ENCODE peak calls at places on chromosomes 13 and 19, in five cellular contexts. Z is heart left ventricle, F is stomach, X is AG04450, O is psoas muscle. W is an unnamed sample.
A peak's percentile ranks its signal among the peaks of the same experiment; 100 is the strongest.

GRCh38 chr13:110466261-110466660 is 95.3 kb downstream of the RAB20 start:
- DNase-seq in O (no peak), F (no peak), Z (no peak), X (no peak), W (no peak)

GRCh38 chr19:40717325-40717879 is 490 bp downstream of the ITPKC start:
- DNase-seq in X (no peak), F (no peak), O (no peak), Z (no peak), W (no peak)

GRCh38 chr19:30420881-30421280 is 48.7 kb downstream of the ZNF536 start:
- DNase-seq in Z (no peak), X (no peak), O (no peak), F (no peak), W (no peak)

GRCh38 chr19:56105090-56105701 is 15.9 kb downstream of the ZNF787 start:
- DNase-seq in X (no peak), Z (peak; percentile 72), O (peak; percentile 88), F (peak; percentile 87), W (peak; percentile 32)

GRCh38 chr13:75855847-75856246 is 219.7 kb downstream of the LMO7 start:
- DNase-seq in X (no peak), O (no peak), Z (no peak), F (no peak), W (no peak)

GRCh38 chr19:4367336-4367723 is 24.0 kb downstream of the MPND start:
- DNase-seq in O (no peak), X (no peak), F (no peak), Z (no peak), W (no peak)

GRCh38 chr19:45716314-45717130 is 14.2 kb downstream of the FBXO46 start:
- DNase-seq in F (no peak), Z (no peak), X (no peak), O (no peak), W (no peak)

GRCh38 chr13:24664726-24665409 is 15.3 kb upstream of the ATP12A start:
- DNase-seq in O (no peak), Z (no peak), F (no peak), X (no peak), W (peak; percentile 73)

GRCh38 chr13:49098771-49099512 is 121.2 kb upstream of the MLNR start:
- DNase-seq in Z (no peak), F (no peak), X (no peak), O (no peak), W (no peak)

GRCh38 chr19:23254141-23254910 is 4.1 kb upstream of the ZNF724 start:
- DNase-seq in O (no peak), F (no peak), Z (no peak), X (no peak), W (no peak)

GRCh38 chr19:53158119-53158656 is 665 bp downstream of the ZNF347 start:
- DNase-seq in O (peak; percentile 63), X (no peak), F (peak; percentile 29), Z (peak; percentile 42), W (peak; percentile 13)

GRCh38 chr19:590396-590745 is 690 bp downstream of the HCN2 start:
- DNase-seq in X (no peak), O (no peak), Z (no peak), F (no peak), W (no peak)

GRCh38 chr13:74135306-74136088 is 1.3 kb upstream of the KLF12 start:
- DNase-seq in O (peak; percentile 81), Z (peak; percentile 78), F (peak; percentile 68), X (no peak), W (peak; percentile 67)

GRCh38 chr19:2312819-2313501 is 5.0 kb upstream of the LINGO3 start:
- DNase-seq in Z (no peak), F (no peak), O (no peak), X (no peak), W (no peak)

GRCh38 chr13:39350461-39350881 is 252.5 kb downstream of the LHFPL6 start:
- DNase-seq in O (no peak), X (no peak), Z (peak; percentile 45), F (no peak), W (no peak)

GRCh38 chr19:18093439-18094161 is 4.0 kb upstream of the MAST3 start:
- DNase-seq in F (no peak), O (no peak), X (no peak), Z (no peak), W (no peak)

GRCh38 chr19:50178320-50178719 is 15.2 kb upstream of the IZUMO2 start:
- DNase-seq in O (no peak), Z (no peak), X (no peak), F (no peak), W (no peak)

GRCh38 chr13:34849406-34849805 is 92.7 kb upstream of the NBEA start:
- DNase-seq in Z (no peak), F (no peak), O (no peak), X (no peak), W (no peak)

DNA sequence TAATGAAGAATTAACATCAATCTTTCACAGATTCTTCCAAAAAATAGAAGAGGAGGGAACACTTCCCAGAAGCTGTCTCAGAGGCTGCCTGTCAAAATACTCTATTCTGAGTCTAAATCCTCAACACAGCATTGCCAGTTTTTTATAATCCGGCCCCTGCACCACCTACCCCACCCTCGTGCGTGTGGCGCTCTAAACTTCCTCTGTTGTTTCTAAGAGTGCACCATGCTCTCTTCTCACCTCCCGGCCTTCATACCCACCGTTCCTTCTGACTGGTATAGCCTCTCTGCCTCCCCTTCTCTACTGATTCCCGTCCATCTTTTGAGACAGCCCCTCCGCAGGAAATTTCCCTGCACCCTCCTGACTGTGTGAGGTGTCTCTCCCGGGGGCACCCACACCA is 136.8 kb downstream of the KATNAL1 start:
- DNase-seq in F (no peak), Z (no peak), X (no peak), O (no peak), W (no peak)
- H3K4me3 ChIP-seq in F (no peak overlapping the region), Z (no peak overlapping the region), X (no peak overlapping the region), O (no peak overlapping the region), W (no peak overlapping the region)

GRCh38 chr13:40961224-40961623 is 57.9 kb downstream of the ELF1 start:
- DNase-seq in O (no peak), F (no peak), Z (no peak), X (no peak), W (no peak)

GRCh38 chr13:40963927-40964326 is 55.2 kb downstream of the ELF1 start:
- DNase-seq in Z (no peak), X (no peak), F (no peak), O (no peak), W (peak; percentile 39)

GRCh38 chr13:40960721-40961120 is 58.4 kb downstream of the ELF1 start:
- DNase-seq in Z (no peak), O (no peak), X (no peak), F (no peak), W (no peak)

GRCh38 chr13:40958655-40959054 is 60.5 kb downstream of the ELF1 start:
- DNase-seq in Z (no peak), F (no peak), O (no peak), X (no peak), W (no peak)

GRCh38 chr13:40961826-40962225 is 57.3 kb downstream of the ELF1 start:
- DNase-seq in F (no peak), Z (no peak), O (no peak), X (no peak), W (no peak)
- H3K4me3 ChIP-seq in F (no peak overlapping the region), Z (no peak overlapping the region), O (no peak overlapping the region), X (no peak overlapping the region), W (no peak overlapping the region)

GRCh38 chr19:10976200-10976892 is 15.5 kb downstream of the SMARCA4 start:
- DNase-seq in F (peak; percentile 34), O (no peak), X (no peak), Z (no peak), W (no peak)
- H3K4me3 ChIP-seq in F (peak overlapping the region; percentile 8), O (no peak overlapping the region), X (no peak overlapping the region), Z (no peak overlapping the region), W (no peak overlapping the region)

DNA sequence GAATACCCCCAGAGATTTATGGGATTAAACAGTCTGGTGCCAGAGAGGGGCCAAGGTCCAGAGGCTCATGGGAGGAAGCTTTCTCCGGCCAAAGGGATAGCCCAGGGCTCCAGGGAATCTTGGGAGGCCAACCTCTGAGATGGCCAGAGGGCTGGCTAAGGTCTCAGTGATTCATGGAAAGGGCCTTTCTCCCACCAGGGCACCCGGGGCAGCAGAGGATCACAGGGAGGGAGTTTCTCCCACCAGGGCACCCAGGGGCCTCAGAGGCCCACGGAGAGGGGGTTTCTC is 15.0 kb downstream of the BCAT2 start:
- DNase-seq in O (peak; percentile 80), X (no peak), F (no peak), Z (peak; percentile 58), W (no peak)
- H3K4me3 ChIP-seq in O (no peak overlapping the region), X (no peak overlapping the region), F (no peak overlapping the region), Z (no peak overlapping the region), W (no peak overlapping the region)

DNA sequence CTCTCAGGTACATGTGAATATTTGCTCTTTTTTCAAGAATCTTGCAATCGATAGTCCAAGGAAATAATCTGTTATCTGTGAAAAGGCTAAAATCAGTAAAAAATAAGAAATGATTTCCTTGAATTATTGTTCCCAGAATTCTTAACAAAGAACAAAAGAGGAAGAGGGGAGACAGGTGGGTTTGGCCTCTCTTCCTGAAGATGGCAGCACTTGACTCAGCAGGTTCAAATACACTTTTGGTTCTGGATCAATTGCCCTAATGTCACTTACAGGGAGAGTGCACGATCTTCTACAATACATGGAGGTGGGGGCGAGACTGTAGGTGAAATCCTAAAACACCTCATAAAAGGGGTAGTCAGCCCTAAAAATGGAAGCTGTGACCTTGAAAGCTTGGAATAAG is 358.7 kb downstream of the IRS2 start:
- DNase-seq in X (no peak), O (no peak), F (no peak), Z (no peak), W (no peak)
- H3K4me3 ChIP-seq in X (no peak overlapping the region), O (no peak overlapping the region), F (no peak overlapping the region), Z (no peak overlapping the region), W (no peak overlapping the region)

GRCh38 chr19:47511128-47511517 is 3.7 kb downstream of the NAPA start:
- DNase-seq in X (no peak), O (peak; percentile 65), Z (peak; percentile 63), F (peak; percentile 65), W (no peak)

GRCh38 chr19:47512948-47513319 is 1.9 kb downstream of the NAPA start:
- DNase-seq in O (peak; percentile 40), X (no peak), F (no peak), Z (no peak), W (no peak)

GRCh38 chr19:47511681-47512080 is 3.2 kb downstream of the NAPA start:
- DNase-seq in F (no peak), O (peak; percentile 73), X (peak; percentile 21), Z (no peak), W (no peak)

GRCh38 chr19:47510516-47511127 is 4.2 kb downstream of the NAPA start:
- DNase-seq in X (no peak), Z (no peak), F (no peak), O (peak; percentile 42), W (no peak)

DNA sequence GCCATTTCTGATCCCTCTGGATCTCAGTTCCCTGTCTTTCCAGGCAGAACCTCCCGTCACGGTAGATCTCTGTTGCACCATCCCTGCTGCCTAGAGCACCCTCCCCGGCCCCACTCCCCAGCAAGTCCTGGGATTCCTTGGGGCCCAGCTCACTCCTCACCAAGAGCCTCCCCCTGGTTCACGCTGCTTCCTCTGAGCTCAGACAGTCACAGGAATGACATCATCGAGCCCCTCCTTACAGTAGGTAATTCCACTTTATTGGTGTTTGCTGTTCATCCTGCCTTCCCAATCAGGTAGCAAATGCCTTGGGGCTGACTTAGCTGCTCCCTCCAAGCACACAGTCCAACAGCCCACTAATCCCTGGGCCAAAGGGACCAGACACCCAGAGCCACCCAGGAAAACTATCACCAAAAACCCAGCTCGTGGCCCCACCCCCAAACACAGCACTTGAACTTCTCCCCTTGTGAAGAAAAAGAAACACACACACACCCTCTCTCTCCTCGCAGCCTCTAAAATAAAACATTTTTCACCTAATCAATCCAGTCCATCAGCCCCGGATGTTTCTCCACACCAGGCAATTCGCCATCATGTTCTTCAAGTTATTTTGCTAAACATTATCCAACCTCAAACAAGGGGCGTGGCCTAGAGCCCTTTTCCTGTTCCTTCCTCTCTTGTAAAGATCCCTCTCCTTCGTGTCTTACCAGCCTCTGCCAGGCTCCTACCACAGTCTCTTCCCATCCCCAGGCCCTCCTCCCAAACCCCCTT is 2.5 kb downstream of the NAPA start:
- DNase-seq in O (peak; percentile 21), X (no peak), F (peak; percentile 83), Z (no peak), W (no peak)
- H3K4me3 ChIP-seq in O (peak overlapping the region; percentile 95), X (peak overlapping the region; percentile 98), F (peak overlapping the region; percentile 93), Z (peak overlapping the region; percentile 98), W (no peak overlapping the region)

W was measured in astrocyte.